ENCODE peak calls at places on chromosomes 2 and 18, in seven cellular contexts. N, Z, L, J, C, M and W are unnamed samples.

GRCh38 chr2:160719116-160719515 is 225.5 kb upstream of the RBMS1 start:
- DNase-seq in L (no peak), C (peak; percentile 57), J (no peak), N (no peak), M (no peak), Z (no peak), W (no peak)

GRCh38 chr2:134603966-134604365 is 114.8 kb downstream of the TMEM163 start:
- DNase-seq in L (no peak), J (no peak), Z (no peak), C (no peak), N (no peak), M (no peak), W (no peak)

GRCh38 chr18:9968081-9968848 is 54.4 kb downstream of the VAPA start:
- DNase-seq in J (no peak), M (no peak), N (no peak), L (no peak), C (no peak), Z (no peak), W (no peak)

GRCh38 chr2:45839388-45840251 is 188.1 kb downstream of the PRKCE start:
- DNase-seq in C (peak; percentile 18), J (no peak), M (no peak), N (no peak), Z (no peak), L (peak; percentile 48), W (no peak)

GRCh38 chr2:96148410-96149217 is 3.4 kb upstream of the DUSP2 start:
- DNase-seq in N (peak; percentile 88), Z (peak; percentile 81), C (peak; percentile 96), L (peak; percentile 80), J (peak; percentile 82), M (no peak), W (peak; percentile 80)

GRCh38 chr18:58109251-58109650 is 65.2 kb downstream of the NEDD4L start:
- DNase-seq in L (no peak), M (no peak), J (no peak), Z (no peak), C (no peak), N (no peak), W (no peak)

GRCh38 chr2:4862031-4862430 is 830.2 kb upstream of the SOX11 start:
- DNase-seq in Z (no peak), C (no peak), N (no peak), M (no peak), L (no peak), J (no peak), W (no peak)

GRCh38 chr2:73290049-73290839 is 3.1 kb downstream of the EGR4 start:
- DNase-seq in C (peak; percentile 41), N (peak; percentile 65), L (peak; percentile 39), J (no peak), M (no peak), Z (no peak), W (peak; percentile 71)

GRCh38 chr2:202261531-202261930 is 4.0 kb upstream of the NOP58 start:
- DNase-seq in C (peak; percentile 68), Z (no peak), N (no peak), L (peak; percentile 45), J (no peak), M (peak; percentile 50), W (no peak)

GRCh38 chr2:219325657-219326056 is 6.9 kb downstream of the RESP18 start:
- DNase-seq in L (no peak), Z (no peak), M (no peak), N (no peak), C (no peak), J (no peak), W (no peak)

GRCh38 chr2:45910473-45911060 is 259.1 kb downstream of the PRKCE start:
- DNase-seq in C (no peak), N (no peak), J (no peak), L (no peak), Z (no peak), M (no peak), W (no peak)

GRCh38 chr18:34493566-34494358 is 216.3 kb upstream of the DTNA start:
- DNase-seq in C (no peak), Z (peak; percentile 52), L (no peak), N (peak; percentile 73), J (peak; percentile 52), M (no peak), W (peak; percentile 66)

GRCh38 chr2:212005077-212005671 is 533.4 kb downstream of the ERBB4 start:
- DNase-seq in M (no peak), L (peak; percentile 4), N (peak; percentile 55), C (peak; percentile 33), Z (peak; percentile 49), J (no peak), W (peak; percentile 6)

GRCh38 chr18:63590966-63591695 is 4.0 kb downstream of the SERPINB13 start:
- DNase-seq in Z (no peak), N (no peak), J (no peak), L (no peak), C (no peak), M (no peak), W (no peak)

GRCh38 chr2:127588241-127588640 is 52.8 kb downstream of the MYO7B start:
- DNase-seq in C (no peak), Z (no peak), L (no peak), M (no peak), J (no peak), N (peak; percentile 16), W (no peak)

GRCh38 chr2:226581661-226582060 is 218.0 kb downstream of the IRS1 start:
- DNase-seq in M (no peak), J (no peak), N (no peak), Z (no peak), L (peak; percentile 13), C (no peak), W (no peak)

GRCh38 chr2:25707927-25708326 is 34.5 kb upstream of the DTNB start:
- DNase-seq in Z (no peak), C (no peak), L (no peak), J (no peak), M (no peak), N (no peak), W (no peak)

GRCh38 chr2:18379869-18380268 is 180.6 kb downstream of the RDH14 start:
- DNase-seq in N (no peak), M (no peak), C (no peak), L (no peak), J (no peak), Z (no peak), W (no peak)

GRCh38 chr2:122750808-122751207 is 995.4 kb downstream of the TSN start:
- DNase-seq in N (no peak), Z (no peak), C (no peak), J (no peak), L (no peak), M (no peak), W (no peak)

GRCh38 chr2:122753341-122753740 is 997.9 kb downstream of the TSN start:
- DNase-seq in C (no peak), N (no peak), L (peak; percentile 37), J (no peak), M (no peak), Z (no peak), W (no peak)

GRCh38 chr2:122749347-122749850 is 993.9 kb downstream of the TSN start:
- DNase-seq in M (no peak), L (peak; percentile 13), C (no peak), Z (no peak), J (no peak), N (no peak), W (no peak)

GRCh38 chr2:122750095-122750494 is 994.6 kb downstream of the TSN start:
- DNase-seq in Z (no peak), L (no peak), M (no peak), N (no peak), J (no peak), C (no peak), W (no peak)

DNA sequence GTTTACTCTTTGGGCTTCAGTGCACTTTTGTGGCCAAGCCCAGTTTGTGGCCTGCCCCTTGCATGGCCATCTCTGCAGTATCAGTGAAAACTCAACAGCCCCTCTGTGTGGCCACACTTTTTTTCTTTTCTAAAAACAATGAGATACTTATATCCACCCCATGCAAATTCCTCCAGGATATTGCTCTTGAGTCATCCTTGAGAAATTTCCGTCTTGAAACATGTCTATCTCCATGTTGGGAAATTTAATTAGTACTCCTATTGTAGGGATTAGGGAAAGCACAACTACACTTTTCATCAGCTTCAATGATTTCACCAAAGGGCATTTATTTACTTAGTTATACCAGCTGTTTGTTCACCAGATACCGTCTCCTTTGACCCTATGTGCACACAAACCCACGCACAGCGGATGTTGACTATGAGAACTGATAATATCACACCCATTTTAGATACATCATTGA is 993.1 kb downstream of the TSN start:
- DNase-seq in N (no peak), Z (no peak), C (no peak), J (no peak), M (no peak), L (peak; percentile 88), W (no peak)
- TF ChIP-seq CTCF in N (peak; percentile 16), Z (no peak), C (no peak), J (no peak), M (no peak), L (no peak), W (no peak)

GRCh38 chr2:100320547-100321180 is 1.6 kb downstream of the LONRF2 start:
- DNase-seq in L (peak; percentile 28), J (no peak), N (no peak), M (no peak), C (no peak), Z (no peak), W (no peak)

GRCh38 chr2:100321881-100322820 is at the start of gene LONRF2:
- DNase-seq in Z (peak; percentile 67), J (no peak), M (no peak), N (peak; percentile 66), C (no peak), L (no peak), W (peak; percentile 36)

GRCh38 chr2:100317634-100318033 is 4.7 kb downstream of the LONRF2 start:
- DNase-seq in M (no peak), J (no peak), C (no peak), N (no peak), L (no peak), Z (no peak), W (no peak)

GRCh38 chr2:100321181-100321880 is 970 bp downstream of the LONRF2 start:
- DNase-seq in J (no peak), M (no peak), L (peak; percentile 21), Z (peak; percentile 72), C (peak; percentile 21), N (peak; percentile 78), W (peak; percentile 20)
- TF ChIP-seq CTCF in J (peak; percentile 42), M (no peak), L (peak; percentile 2), Z (peak; percentile 40), C (no peak), N (peak; percentile 53), W (no peak)

GRCh38 chr2:146678516-146678915 is 1166.3 kb upstream of the ACVR2A start:
- DNase-seq in Z (no peak), L (no peak), N (no peak), M (no peak), C (no peak), J (no peak), W (no peak)

GRCh38 chr2:146677280-146677679 is 1167.5 kb upstream of the ACVR2A start:
- DNase-seq in J (no peak), M (no peak), L (no peak), Z (no peak), C (peak; percentile 4), N (no peak), W (no peak)
- TF ChIP-seq CTCF in J (no peak), M (no peak), L (peak; percentile 42), Z (no peak), C (peak; percentile 9), N (peak; percentile 49), W (no peak)

DNA sequence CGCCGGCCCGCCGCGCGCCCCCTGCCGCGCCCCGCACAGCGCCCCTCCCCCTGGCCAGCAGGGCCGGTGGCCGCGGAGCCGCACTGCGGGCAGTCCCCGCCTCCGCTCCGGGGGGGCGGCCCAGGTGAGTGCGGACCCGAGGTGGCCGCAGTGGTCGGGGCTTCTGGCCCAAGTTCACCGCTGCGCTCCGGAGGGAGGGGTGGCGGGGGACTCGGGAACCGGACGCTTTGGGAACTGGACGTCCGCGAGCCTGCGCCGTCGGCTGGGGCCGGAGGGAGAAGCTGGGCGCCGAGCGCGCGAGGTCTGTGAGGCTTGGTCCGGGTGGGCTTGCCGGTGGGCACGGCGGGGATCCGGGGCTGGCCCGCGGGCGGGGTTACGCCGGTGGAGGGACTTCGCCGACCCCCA is 587 bp upstream of the LDLRAD4 start:
- DNase-seq in J (no peak), C (no peak), M (no peak), L (no peak), N (peak; percentile 68), Z (no peak), W (peak; percentile 53)
- TF ChIP-seq CTCF in J (no peak), C (no peak), M (no peak), L (no peak), N (no peak), Z (no peak), W (no peak)